ENCODE peak calls at places on chromosomes 16 and 17, in ten cellular contexts. One of them, this sample, is unnamed.

GRCh38 chr17:80283116-80283852 is 22.6 kb downstream of the RNF213 start:
- DNase-seq in progenitor cell of endocrine pancreas: no peak
- DNase-seq in colonic mucosa: no peak
- DNase-seq in HEK293T: no peak
- DNase-seq in right lobe of liver: no peak
- DNase-seq in coronary artery: no peak
- DNase-seq in hepatic stellate cell: no peak
- DNase-seq in heart right ventricle: no peak
- DNase-seq in psoas muscle: no peak
- DNase-seq in B cell: no peak
- DNase-seq in this sample: no peak

GRCh38 chr16:70597135-70597534 is 49.2 kb upstream of the IL34 start:
- DNase-seq in progenitor cell of endocrine pancreas: no peak
- DNase-seq in colonic mucosa: no peak
- DNase-seq in HEK293T: no peak
- DNase-seq in right lobe of liver: no peak
- DNase-seq in coronary artery: no peak
- DNase-seq in hepatic stellate cell: no peak
- DNase-seq in heart right ventricle: no peak
- DNase-seq in psoas muscle: no peak
- DNase-seq in B cell: no peak
- DNase-seq in this sample: no peak

GRCh38 chr17:50406578-50406977 is 9.3 kb upstream of the LRRC59 start:
- DNase-seq in progenitor cell of endocrine pancreas: no peak
- DNase-seq in colonic mucosa: no peak
- DNase-seq in HEK293T: no peak
- DNase-seq in right lobe of liver: no peak
- DNase-seq in coronary artery: no peak
- DNase-seq in hepatic stellate cell: no peak
- DNase-seq in heart right ventricle: no peak
- DNase-seq in psoas muscle: no peak
- DNase-seq in B cell: no peak
- DNase-seq in this sample: no peak

GRCh38 chr16:3691778-3692177 is 25.5 kb downstream of the TRAP1 start:
- DNase-seq in progenitor cell of endocrine pancreas: no peak
- DNase-seq in colonic mucosa: no peak
- DNase-seq in HEK293T: no peak
- DNase-seq in right lobe of liver: no peak
- DNase-seq in coronary artery: no peak
- DNase-seq in hepatic stellate cell: no peak
- DNase-seq in heart right ventricle: no peak
- DNase-seq in psoas muscle: peak; percentile 35
- DNase-seq in B cell: no peak
- DNase-seq in this sample: no peak

GRCh38 chr17:3960764-3961163 is 3.5 kb downstream of the ATP2A3 start:
- DNase-seq in progenitor cell of endocrine pancreas: no peak
- DNase-seq in colonic mucosa: peak; percentile 67
- DNase-seq in HEK293T: no peak
- DNase-seq in right lobe of liver: no peak
- DNase-seq in coronary artery: no peak
- DNase-seq in hepatic stellate cell: peak; percentile 80
- DNase-seq in heart right ventricle: no peak
- DNase-seq in psoas muscle: peak; percentile 45
- DNase-seq in B cell: no peak
- DNase-seq in this sample: no peak

GRCh38 chr16:58421029-58421428 is 28.8 kb downstream of the GINS3 start:
- DNase-seq in progenitor cell of endocrine pancreas: no peak
- DNase-seq in colonic mucosa: no peak
- DNase-seq in HEK293T: no peak
- DNase-seq in right lobe of liver: no peak
- DNase-seq in coronary artery: no peak
- DNase-seq in hepatic stellate cell: no peak
- DNase-seq in heart right ventricle: no peak
- DNase-seq in psoas muscle: no peak
- DNase-seq in B cell: no peak
- DNase-seq in this sample: no peak

GRCh38 chr17:67559381-67559966 is 158.3 kb upstream of the NOL11 start:
- DNase-seq in progenitor cell of endocrine pancreas: no peak
- DNase-seq in colonic mucosa: no peak
- DNase-seq in HEK293T: no peak
- DNase-seq in right lobe of liver: no peak
- DNase-seq in coronary artery: peak; percentile 31
- DNase-seq in hepatic stellate cell: no peak
- DNase-seq in heart right ventricle: no peak
- DNase-seq in psoas muscle: no peak
- DNase-seq in B cell: no peak
- DNase-seq in this sample: no peak

GRCh38 chr17:59914274-59914854 is 21.4 kb downstream of the RPS6KB1 start:
- DNase-seq in progenitor cell of endocrine pancreas: no peak
- DNase-seq in colonic mucosa: no peak
- DNase-seq in HEK293T: peak; percentile 59
- DNase-seq in right lobe of liver: no peak
- DNase-seq in coronary artery: no peak
- DNase-seq in hepatic stellate cell: peak; percentile 50
- DNase-seq in heart right ventricle: no peak
- DNase-seq in psoas muscle: no peak
- DNase-seq in B cell: peak; percentile 54
- DNase-seq in this sample: no peak

GRCh38 chr16:49021136-49021535 is 260.5 kb downstream of the CBLN1 start:
- DNase-seq in progenitor cell of endocrine pancreas: no peak
- DNase-seq in colonic mucosa: no peak
- DNase-seq in HEK293T: no peak
- DNase-seq in right lobe of liver: no peak
- DNase-seq in coronary artery: peak; percentile 28
- DNase-seq in hepatic stellate cell: no peak
- DNase-seq in heart right ventricle: no peak
- DNase-seq in psoas muscle: no peak
- DNase-seq in B cell: no peak
- DNase-seq in this sample: no peak

GRCh38 chr16:48053346-48053745 is 102.4 kb downstream of the ABCC12 start:
- DNase-seq in progenitor cell of endocrine pancreas: peak; percentile 35
- DNase-seq in colonic mucosa: no peak
- DNase-seq in HEK293T: no peak
- DNase-seq in right lobe of liver: no peak
- DNase-seq in coronary artery: no peak
- DNase-seq in hepatic stellate cell: peak; percentile 12
- DNase-seq in heart right ventricle: no peak
- DNase-seq in psoas muscle: no peak
- DNase-seq in B cell: no peak
- DNase-seq in this sample: no peak

GRCh38 chr16:89863741-89864391 is 9.5 kb upstream of the TCF25 start:
- DNase-seq in progenitor cell of endocrine pancreas: no peak
- DNase-seq in colonic mucosa: no peak
- DNase-seq in HEK293T: no peak
- DNase-seq in right lobe of liver: no peak
- DNase-seq in coronary artery: no peak
- DNase-seq in hepatic stellate cell: no peak
- DNase-seq in heart right ventricle: peak; percentile 37
- DNase-seq in psoas muscle: no peak
- DNase-seq in B cell: peak; percentile 74
- DNase-seq in this sample: no peak

GRCh38 chr17:76132574-76133338 is 8.3 kb downstream of the FOXJ1 start:
- DNase-seq in progenitor cell of endocrine pancreas: peak; percentile 93
- DNase-seq in colonic mucosa: peak; percentile 71
- DNase-seq in HEK293T: no peak
- DNase-seq in right lobe of liver: no peak
- DNase-seq in coronary artery: no peak
- DNase-seq in hepatic stellate cell: no peak
- DNase-seq in heart right ventricle: no peak
- DNase-seq in psoas muscle: no peak
- DNase-seq in B cell: no peak
- DNase-seq in this sample: no peak

GRCh38 chr16:50680907-50681885 is at the start of gene SNX20:
- DNase-seq in progenitor cell of endocrine pancreas: no peak
- DNase-seq in colonic mucosa: peak; percentile 46
- DNase-seq in HEK293T: no peak
- DNase-seq in right lobe of liver: no peak
- DNase-seq in coronary artery: no peak
- DNase-seq in hepatic stellate cell: no peak
- DNase-seq in heart right ventricle: no peak
- DNase-seq in psoas muscle: no peak
- DNase-seq in B cell: peak; percentile 86
- DNase-seq in this sample: peak; percentile 61